ENCODE peak calls at places on chromosomes 4 and X, in nine cellular contexts. Y, T, U, Q, E, Z, I, R and A are unnamed samples. For H3K4me1, the result is how much of the 10 kb centered on the place peaks cover.

GRCh38 chr4:182531555-182532162 is 288.5 kb downstream of the TENM3 start:
- DNase-seq in Q (no peak), U (no peak), R (no peak), Z (no peak), I (no peak), Y (no peak), E (no peak), T (no peak), A (no peak)

GRCh38 chr4:40325406-40326019 is 9.6 kb upstream of the CHRNA9 start:
- DNase-seq in Y (peak), Q (peak), E (no peak), Z (no peak), I (no peak), R (peak), U (no peak), T (no peak), A (no peak)

GRCh38 chrX:108173874-108174273 is 82.3 kb downstream of the ATG4A start:
- DNase-seq in E (no peak), I (no peak), U (no peak), Y (no peak), T (no peak), Z (no peak), Q (no peak), R (no peak), A (no peak)

GRCh38 chr4:171025323-171025722 is 787.9 kb upstream of the GALNTL6 start:
- DNase-seq in Y (no peak), T (no peak), Q (no peak), Z (no peak), I (no peak), R (no peak), U (no peak), E (no peak), A (no peak)

GRCh38 chrX:27987862-27988646 is 6.8 kb upstream of the DCAF8L1 start:
- DNase-seq in E (no peak), R (no peak), Y (no peak), U (no peak), T (no peak), Q (no peak), Z (no peak), I (no peak), A (no peak)

GRCh38 chr4:185730387-185730786 is 81.6 kb downstream of the SORBS2 start:
- DNase-seq in Y (no peak), E (no peak), I (no peak), U (no peak), R (no peak), Z (no peak), Q (no peak), T (no peak), A (peak)

GRCh38 chr4:5206391-5206790 is 155.1 kb downstream of the STK32B start:
- DNase-seq in T (peak), Q (no peak), I (peak), E (no peak), Z (no peak), U (no peak), R (no peak), Y (no peak), A (no peak)

GRCh38 chrX:119573840-119574393 is 446 bp upstream of the UBE2A start:
- DNase-seq in U (no peak), I (peak), E (no peak), Z (peak), Q (peak), R (no peak), Y (peak), T (peak), A (peak)

GRCh38 chrX:45806410-45807121 is 605.9 kb upstream of the DIPK2B start:
- DNase-seq in U (no peak), Y (no peak), Z (no peak), I (no peak), R (peak), T (no peak), Q (peak), E (no peak), A (no peak)

GRCh38 chr4:98027827-98028226 is 115.4 kb downstream of the STPG2 start:
- DNase-seq in I (no peak), Y (no peak), E (no peak), R (no peak), Q (no peak), Z (no peak), T (no peak), U (no peak), A (no peak)

GRCh38 chr4:183185018-183185417 is 86.0 kb downstream of the WWC2 start:
- DNase-seq in Q (no peak), Z (no peak), U (no peak), I (no peak), Y (no peak), R (no peak), T (no peak), E (no peak), A (no peak)

GRCh38 chrX:57453901-57454300 is 137.9 kb upstream of the ZXDB start:
- DNase-seq in U (no peak), E (no peak), Y (no peak), R (peak), T (no peak), I (no peak), Q (peak), Z (no peak), A (no peak)

GRCh38 chr4:168656055-168656660 is 159.3 kb downstream of the PALLD start:
- DNase-seq in Q (no peak), U (no peak), I (no peak), Z (no peak), T (no peak), R (no peak), Y (no peak), E (no peak), A (no peak)

GRCh38 chr4:3391422-3391821 is 50.3 kb upstream of the HGFAC start:
- DNase-seq in T (no peak), R (no peak), U (no peak), Q (no peak), Y (no peak), E (no peak), Z (no peak), I (no peak), A (peak)

GRCh38 chrX:12978205-12979010 is 3.5 kb downstream of the TMSB4X start:
- DNase-seq in U (no peak), Y (no peak), T (peak), Q (peak), I (peak), E (peak), Z (peak), R (peak), A (peak)

GRCh38 chr4:159368320-159368719 is 265.4 kb downstream of the RAPGEF2 start:
- DNase-seq in Z (no peak), T (no peak), Y (no peak), I (no peak), R (no peak), Q (no peak), E (no peak), U (no peak), A (no peak)

GRCh38 chr4:104591505-104591904 is 96.8 kb upstream of the CXXC4 start:
- DNase-seq in T (peak), Y (no peak), E (peak), R (no peak), Z (no peak), I (no peak), U (no peak), Q (no peak), A (peak)

GRCh38 chr4:189087981-189088380 is 852.7 kb upstream of the FRG1 start:
- DNase-seq in Q (no peak), Y (no peak), T (no peak), R (no peak), E (no peak), I (no peak), Z (no peak), U (no peak), A (no peak)

GRCh38 chrX:134388161-134389109 is 71.5 kb upstream of the HPRT1 start:
- DNase-seq in E (no peak), Q (no peak), T (no peak), Z (no peak), U (no peak), R (no peak), I (no peak), Y (no peak), A (no peak)

GRCh38 chr4:172601195-172601594 is 567.4 kb upstream of the GALNT7 start:
- DNase-seq in I (no peak), Y (no peak), T (no peak), U (no peak), Z (no peak), Q (no peak), R (no peak), E (no peak), A (no peak)

GRCh38 chrX:107551546-107551945 is 76.8 kb upstream of the PRPS1 start:
- DNase-seq in U (no peak), R (no peak), Y (peak), E (peak), T (peak), Q (no peak), Z (no peak), I (no peak), A (no peak)

GRCh38 chrX:144791298-144791697 is 456.0 kb upstream of the SPANXN1 start:
- DNase-seq in Y (no peak), Q (no peak), R (no peak), E (no peak), T (no peak), Z (no peak), I (no peak), U (no peak), A (no peak)

GRCh38 chrX:144586756-144587155 is 660.5 kb upstream of the SPANXN1 start:
- DNase-seq in Z (no peak), Y (peak), U (no peak), Q (no peak), E (no peak), T (no peak), I (no peak), R (no peak), A (no peak)

GRCh38 chr4:175176710-175177109 is 258.6 kb downstream of the ADAM29 start:
- DNase-seq in E (no peak), Q (no peak), Z (no peak), R (no peak), T (no peak), I (no peak), Y (no peak), U (no peak), A (no peak)

GRCh38 chrX:25275159-25275558 is 259.4 kb upstream of the ARX start:
- DNase-seq in I (no peak), R (no peak), Z (no peak), Y (no peak), T (no peak), U (no peak), Q (no peak), E (no peak), A (no peak)

GRCh38 chr4:43682551-43682950 is 766.1 kb downstream of the KCTD8 start:
- DNase-seq in R (no peak), U (no peak), T (no peak), I (no peak), Q (no peak), Y (no peak), Z (no peak), E (no peak), A (no peak)

GRCh38 chr4:79049840-79050520 is 110.7 kb upstream of the PAQR3 start:
- DNase-seq in Q (no peak), I (peak), U (no peak), Z (no peak), E (no peak), Y (no peak), T (no peak), R (no peak), A (peak)

GRCh38 chr4:142284402-142285221 is 561.5 kb downstream of the INPP4B start:
- DNase-seq in R (no peak), E (no peak), I (no peak), Q (no peak), Y (no peak), Z (no peak), T (no peak), U (no peak), A (no peak)
- H3K4me1 ChIP-seq in R (under half), E (under half), I (under half), Q (under half), Y (under half), Z (under half), T (under half), U (under half), A (under half)

GRCh38 chrX:130592204-130592603 is 190.4 kb downstream of the RBMX2 start:
- DNase-seq in R (no peak), Z (no peak), Q (no peak), U (no peak), E (no peak), I (no peak), T (no peak), Y (no peak), A (no peak)

DNA sequence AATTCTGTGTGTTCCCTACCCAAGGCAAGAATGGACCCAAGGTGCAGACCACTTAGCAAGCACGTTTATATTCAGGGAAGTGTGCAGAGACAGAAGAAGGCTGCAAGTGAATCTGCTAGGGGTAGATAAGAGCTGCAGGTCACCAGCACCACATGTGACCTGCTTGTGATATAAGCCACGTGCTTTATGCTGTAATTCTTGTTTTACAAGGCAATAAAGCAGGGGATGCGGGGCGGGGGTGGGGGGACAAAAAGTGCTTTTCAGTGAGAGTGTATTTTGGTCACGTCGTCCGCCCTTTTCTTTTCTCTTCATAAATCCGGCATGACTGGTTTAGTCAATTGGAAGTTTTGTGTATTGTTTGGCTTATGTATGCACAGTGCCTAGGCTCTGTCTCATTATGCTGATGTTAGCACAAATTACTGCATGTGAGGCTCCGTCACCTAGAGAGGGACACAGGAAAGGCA is 192.7 kb downstream of the RBMX2 start:
- DNase-seq in E (no peak), Y (no peak), Z (no peak), T (no peak), U (no peak), R (no peak), Q (no peak), I (no peak), A (no peak)
- H3K27ac ChIP-seq in E (no peak), Y (no peak), Z (no peak), T (no peak), U (no peak), R (no peak), Q (no peak), I (no peak), A (no peak)

GRCh38 chrX:136196691-136197155 is 49.4 kb downstream of the FHL1 start:
- DNase-seq in U (no peak), Y (no peak), I (no peak), T (no peak), R (no peak), Q (no peak), E (no peak), Z (no peak), A (no peak)
- H3K4me1 ChIP-seq in U (under half), Y (under half), I (under half), T (half or more), R (under half), Q (under half), E (under half), Z (under half), A (under half)

GRCh38 chr4:153528705-153529493 is 62.7 kb downstream of the TMEM131L start:
- DNase-seq in R (no peak), Z (no peak), T (no peak), E (no peak), Y (no peak), U (no peak), I (no peak), Q (no peak), A (no peak)

GRCh38 chr4:153530284-153530995 is 64.3 kb downstream of the TMEM131L start:
- DNase-seq in T (no peak), U (no peak), Z (no peak), Y (no peak), R (no peak), Q (no peak), E (no peak), I (no peak), A (no peak)

GRCh38 chr4:153527690-153528089 is 61.5 kb downstream of the TMEM131L start:
- DNase-seq in E (no peak), R (no peak), Z (no peak), U (no peak), T (no peak), Q (no peak), I (no peak), Y (no peak), A (no peak)

GRCh38 chr4:153530996-153531375 is 64.8 kb downstream of the TMEM131L start:
- DNase-seq in E (no peak), U (no peak), Z (no peak), Y (no peak), Q (no peak), T (no peak), R (no peak), I (no peak), A (no peak)

GRCh38 chr4:153529646-153530045 is 63.5 kb downstream of the TMEM131L start:
- DNase-seq in Y (no peak), Z (no peak), U (no peak), T (no peak), E (no peak), R (no peak), Q (no peak), I (no peak), A (no peak)
- H3K27ac ChIP-seq in Y (no peak), Z (peak), U (peak), T (peak), E (no peak), R (no peak), Q (peak), I (peak), A (no peak)